ENCODE peak calls at places on chromosomes 7 and 10, in six cellular contexts. E is PC-3, M is neural progenitor cell, F is HCT116, L is MM.1S, T is SK-N-SH. U is an unnamed sample.

GRCh38 chr7:68166525-68166924 is 1169.9 kb downstream of the TYW1 start:
- DNase-seq in E (no peak), M (no peak), F (no peak), L (no peak), T (peak), U (no peak)

GRCh38 chr7:48832303-48832845 is 92.0 kb upstream of the CDC14C start:
- DNase-seq in E (no peak), M (no peak), F (no peak), L (no peak), T (no peak), U (no peak)

GRCh38 chr10:80187465-80188409 is 17.6 kb downstream of the ANXA11 start:
- DNase-seq in E (peak), M (no peak), F (no peak), L (peak), T (no peak), U (no peak)

GRCh38 chr10:66291133-66291532 is 634.7 kb upstream of the LRRTM3 start:
- DNase-seq in E (no peak), M (no peak), F (no peak), L (no peak), T (no peak), U (no peak)

GRCh38 chr10:131195552-131196159 is 115.9 kb downstream of the TCERG1L start:
- DNase-seq in E (no peak), M (no peak), F (no peak), L (no peak), T (no peak), U (no peak)

GRCh38 chr10:28677889-28678686 is 767 bp downstream of the BAMBI start:
- DNase-seq in E (peak), M (peak), F (no peak), L (peak), T (peak), U (peak)

GRCh38 chr10:95290801-95291633 is at the start of gene PDLIM1:
- DNase-seq in E (peak), M (peak), F (no peak), L (peak), T (peak), U (peak)

GRCh38 chr10:6306917-6307316 is 104.2 kb downstream of the PFKFB3 start:
- DNase-seq in E (no peak), M (no peak), F (no peak), L (no peak), T (no peak), U (no peak)

GRCh38 chr7:139783647-139784385 is 6.0 kb upstream of the HIPK2 start:
- DNase-seq in E (peak), M (peak), F (no peak), L (peak), T (no peak), U (no peak)

GRCh38 chr10:85792533-85792858 is 574.1 kb downstream of the GRID1 start:
- DNase-seq in E (no peak), M (no peak), F (no peak), L (no peak), T (no peak), U (no peak)
- H3K9ac ChIP-seq in E (no peak), M (no peak), F (no peak), L (no peak), T (no peak), U (no peak)

GRCh38 chr10:110609592-110609991 is 34.5 kb upstream of the RBM20 start:
- DNase-seq in E (peak), M (no peak), F (peak), L (no peak), T (peak), U (no peak)
- TF ChIP-seq EZH2phosphoT487 in E (no peak), M (no peak), F (no peak), L (no peak), T (no peak), U (no peak)

GRCh38 chr10:110354322-110354766 is 49.6 kb upstream of the SMNDC1 start:
- DNase-seq in E (peak), M (peak), F (peak), L (peak), T (peak), U (peak)
- H3K9ac ChIP-seq in E (peak), M (no peak), F (peak), L (peak), T (peak), U (peak)

DNA sequence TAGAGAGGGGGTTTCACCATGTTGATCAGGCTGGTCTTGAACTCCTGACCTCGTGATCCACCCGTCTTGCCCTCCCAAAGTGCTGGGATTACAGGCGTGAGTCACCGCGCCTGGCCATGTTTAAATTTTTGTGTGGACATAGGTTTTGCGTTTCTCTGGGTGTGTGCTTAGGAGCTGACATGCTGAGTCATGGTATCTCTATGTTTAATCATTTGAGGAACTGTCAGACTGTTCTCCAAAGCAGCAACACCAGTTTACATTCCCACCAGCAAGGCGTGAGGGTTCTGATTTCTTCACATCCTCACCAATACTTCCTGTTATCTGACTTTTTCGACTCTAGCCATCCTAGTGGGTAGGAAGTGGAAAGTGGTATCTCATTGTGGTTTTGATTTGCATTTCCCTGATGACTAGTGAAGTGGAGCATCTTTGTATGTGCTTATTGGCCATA is 153.7 kb downstream of the DNAJB6 start:
- DNase-seq in E (peak), M (no peak), F (peak), L (no peak), T (no peak), U (peak)
- TF ChIP-seq EZH2phosphoT487 in E (no peak), M (no peak), F (no peak), L (no peak), T (no peak), U (no peak)

DNA sequence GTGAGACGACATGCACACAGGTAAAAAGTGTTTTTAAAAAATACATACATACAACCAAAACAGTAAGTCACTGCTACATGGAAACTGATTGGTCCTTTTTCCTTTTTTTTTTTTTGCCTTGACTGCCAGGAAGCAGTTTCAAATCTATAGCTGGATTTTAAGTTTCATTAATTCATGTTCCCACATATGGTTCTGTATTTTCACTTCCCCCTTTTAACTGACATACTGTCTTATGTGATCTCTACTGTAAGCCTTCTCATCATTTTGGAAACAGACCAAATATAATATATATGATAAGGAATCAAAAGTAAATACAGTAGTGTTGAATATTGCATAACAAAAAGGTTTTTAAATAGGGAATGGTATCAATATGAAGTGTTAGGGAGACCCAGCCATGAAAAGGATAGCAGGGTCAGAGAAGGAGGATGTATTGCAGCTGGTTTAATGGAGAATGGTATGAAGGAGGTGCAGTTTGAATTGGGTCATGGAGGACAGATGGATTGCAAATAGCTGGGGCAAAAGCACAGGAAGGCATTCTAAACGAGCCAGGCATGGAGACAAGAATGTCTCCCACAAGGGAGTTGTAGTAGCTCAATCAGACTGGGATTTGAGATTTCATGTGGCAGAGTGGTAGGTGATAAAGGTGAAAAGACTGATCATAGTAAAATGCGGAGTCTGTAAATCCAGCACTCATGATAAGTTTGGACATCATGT is 5.4 kb downstream of the CAV1 start:
- DNase-seq in E (no peak), M (no peak), F (no peak), L (no peak), T (no peak), U (no peak)
- H3K9ac ChIP-seq in E (no peak), M (no peak), F (no peak), L (no peak), T (peak), U (peak)

GRCh38 chr10:110437351-110437605 is 60.4 kb upstream of the DUSP5 start:
- DNase-seq in E (no peak), M (no peak), F (no peak), L (no peak), T (no peak), U (no peak)
- TF ChIP-seq EZH2phosphoT487 in E (no peak), M (no peak), F (no peak), L (no peak), T (no peak), U (no peak)

DNA sequence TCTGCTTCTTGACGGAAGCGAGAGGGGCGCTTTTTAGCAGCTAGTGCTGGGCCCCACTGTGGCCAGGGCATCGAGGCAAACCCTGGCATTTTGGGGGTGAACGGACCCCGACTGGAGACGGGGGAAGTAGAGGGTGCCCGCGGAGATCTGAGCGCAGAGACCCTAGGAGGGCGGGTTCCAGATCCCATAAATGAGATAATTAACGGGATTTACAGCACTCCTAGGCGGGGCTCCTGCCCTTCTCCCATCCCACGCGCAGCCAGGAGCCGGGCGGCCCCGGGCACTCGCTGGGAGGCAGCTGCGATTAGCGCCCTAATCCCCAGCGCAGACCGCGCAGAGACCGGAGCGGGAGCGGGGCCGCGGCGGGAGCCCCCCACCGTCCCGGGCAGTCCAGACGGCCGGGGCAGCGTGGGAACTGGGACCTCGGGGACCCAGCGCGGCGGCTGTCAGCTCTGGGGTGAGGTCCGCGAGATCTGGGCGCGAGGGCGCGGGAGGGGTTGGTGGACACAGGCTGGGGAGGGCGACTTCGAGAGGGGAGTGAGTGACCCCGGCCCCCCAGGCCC is 735 bp downstream of the JCAD start:
- DNase-seq in E (no peak), M (peak), F (no peak), L (no peak), T (peak), U (peak)
- H3K9ac ChIP-seq in E (peak), M (no peak), F (peak), L (no peak), T (peak), U (peak)

DNA sequence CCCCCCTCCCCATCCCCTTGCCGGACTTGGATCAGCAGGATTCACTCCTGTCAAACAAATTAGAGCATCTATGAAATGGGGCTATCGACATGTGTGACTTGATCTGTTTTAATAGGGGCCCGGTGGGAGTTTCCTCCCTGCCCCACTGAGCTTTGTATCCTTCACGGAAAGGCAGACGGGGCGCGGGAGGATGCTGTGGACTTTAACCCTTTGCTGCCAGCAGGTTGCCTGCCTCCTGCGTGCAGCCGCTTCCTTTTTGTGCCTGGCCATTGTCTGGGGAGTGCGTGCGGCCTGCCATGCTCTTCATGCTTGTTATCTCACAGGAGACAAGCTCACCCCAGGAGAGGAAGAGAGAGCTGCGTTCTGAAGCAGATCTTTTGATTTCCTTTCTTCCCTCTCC is 512.8 kb upstream of the GALNT17 start:
- DNase-seq in E (no peak), M (peak), F (no peak), L (no peak), T (peak), U (no peak)
- TF ChIP-seq EZH2phosphoT487 in E (no peak), M (no peak), F (no peak), L (no peak), T (no peak), U (no peak)

GRCh38 chr7:141701489-141702046 is 398 bp downstream of the DENND11 start:
- DNase-seq in E (peak), M (peak), F (no peak), L (peak), T (peak), U (peak)
- H3K9ac ChIP-seq in E (peak), M (peak), F (peak), L (peak), T (peak), U (peak)